ENCODE peak calls at places on chromosome 19, in five cellular contexts. One of them, this sample, is unnamed. For H3K27me3, the result is how much of the 10 kb centered on the place peaks cover.

GRCh38 chr19:19538077-19538764 is at the start of gene CILP2:
- DNase-seq in HCT116: no peak
- DNase-seq in prostate gland: no peak
- DNase-seq in IMR-90: no peak
- DNase-seq in right lobe of liver: peak
- DNase-seq in this sample: no peak

GRCh38 chr19:23597661-23598060 is 89.4 kb downstream of the ZNF675 start:
- DNase-seq in IMR-90: no peak
- DNase-seq in right lobe of liver: no peak
- DNase-seq in prostate gland: no peak
- DNase-seq in HCT116: no peak
- DNase-seq in this sample: no peak

GRCh38 chr19:19900124-19900523 is 622 bp upstream of the ZNF93 start:
- DNase-seq in HCT116: no peak
- DNase-seq in IMR-90: peak
- DNase-seq in right lobe of liver: no peak
- DNase-seq in prostate gland: no peak
- DNase-seq in this sample: no peak

GRCh38 chr19:10602330-10603083 is 15.4 kb upstream of the AP1M2 start:
- DNase-seq in prostate gland: peak
- DNase-seq in HCT116: peak
- DNase-seq in IMR-90: peak
- DNase-seq in right lobe of liver: peak
- DNase-seq in this sample: no peak

GRCh38 chr19:16386619-16387240 is 62.1 kb downstream of the KLF2 start:
- DNase-seq in prostate gland: peak
- DNase-seq in HCT116: peak
- DNase-seq in IMR-90: peak
- DNase-seq in right lobe of liver: peak
- DNase-seq in this sample: no peak

GRCh38 chr19:38543807-38544568 is 73.8 kb downstream of the MAP4K1 start:
- DNase-seq in IMR-90: peak
- DNase-seq in prostate gland: no peak
- DNase-seq in HCT116: peak
- DNase-seq in right lobe of liver: no peak
- DNase-seq in this sample: no peak

GRCh38 chr19:19513671-19514070 is 1.7 kb downstream of the TSSK6 start:
- DNase-seq in HCT116: no peak
- DNase-seq in IMR-90: no peak
- DNase-seq in prostate gland: no peak
- DNase-seq in right lobe of liver: no peak
- DNase-seq in this sample: no peak

GRCh38 chr19:55319786-55320185 is 5.4 kb downstream of the TMEM150B start:
- DNase-seq in HCT116: no peak
- DNase-seq in IMR-90: peak
- DNase-seq in right lobe of liver: no peak
- DNase-seq in prostate gland: no peak
- DNase-seq in this sample: no peak

GRCh38 chr19:49690656-49691242 is at the start of gene CPT1C:
- DNase-seq in right lobe of liver: peak
- DNase-seq in prostate gland: peak
- DNase-seq in HCT116: no peak
- DNase-seq in IMR-90: peak
- DNase-seq in this sample: no peak

GRCh38 chr19:5553892-5554291 is 13.9 kb downstream of the TINCR start:
- DNase-seq in right lobe of liver: no peak
- DNase-seq in HCT116: no peak
- DNase-seq in prostate gland: no peak
- DNase-seq in IMR-90: no peak
- DNase-seq in this sample: no peak

GRCh38 chr19:35306473-35307246 is 14.7 kb downstream of the MAG start:
- DNase-seq in right lobe of liver: no peak
- DNase-seq in HCT116: no peak
- DNase-seq in prostate gland: no peak
- DNase-seq in IMR-90: no peak
- DNase-seq in this sample: no peak

GRCh38 chr19:39698535-39698934 is 5.7 kb upstream of the LGALS14 start:
- DNase-seq in prostate gland: no peak
- DNase-seq in right lobe of liver: no peak
- DNase-seq in HCT116: no peak
- DNase-seq in IMR-90: no peak
- DNase-seq in this sample: no peak

GRCh38 chr19:39696418-39696817 is 7.9 kb upstream of the LGALS14 start:
- DNase-seq in IMR-90: no peak
- DNase-seq in HCT116: no peak
- DNase-seq in right lobe of liver: no peak
- DNase-seq in prostate gland: no peak
- DNase-seq in this sample: no peak

GRCh38 chr19:39695759-39696158 is 8.5 kb upstream of the LGALS14 start:
- DNase-seq in right lobe of liver: no peak
- DNase-seq in HCT116: no peak
- DNase-seq in prostate gland: no peak
- DNase-seq in IMR-90: no peak
- DNase-seq in this sample: no peak

GRCh38 chr19:39692166-39692565 is 12.1 kb upstream of the LGALS14 start:
- DNase-seq in right lobe of liver: no peak
- DNase-seq in HCT116: no peak
- DNase-seq in prostate gland: no peak
- DNase-seq in IMR-90: no peak
- DNase-seq in this sample: no peak

GRCh38 chr19:39692822-39693221 is 11.5 kb upstream of the LGALS14 start:
- DNase-seq in HCT116: no peak
- DNase-seq in prostate gland: no peak
- DNase-seq in IMR-90: no peak
- DNase-seq in right lobe of liver: no peak
- DNase-seq in this sample: no peak
- H3K27me3 ChIP-seq in HCT116: half or more
- H3K27me3 ChIP-seq in prostate gland: under half
- H3K27me3 ChIP-seq in IMR-90: under half
- H3K27me3 ChIP-seq in right lobe of liver: under half
- H3K27me3 ChIP-seq in this sample: under half

DNA sequence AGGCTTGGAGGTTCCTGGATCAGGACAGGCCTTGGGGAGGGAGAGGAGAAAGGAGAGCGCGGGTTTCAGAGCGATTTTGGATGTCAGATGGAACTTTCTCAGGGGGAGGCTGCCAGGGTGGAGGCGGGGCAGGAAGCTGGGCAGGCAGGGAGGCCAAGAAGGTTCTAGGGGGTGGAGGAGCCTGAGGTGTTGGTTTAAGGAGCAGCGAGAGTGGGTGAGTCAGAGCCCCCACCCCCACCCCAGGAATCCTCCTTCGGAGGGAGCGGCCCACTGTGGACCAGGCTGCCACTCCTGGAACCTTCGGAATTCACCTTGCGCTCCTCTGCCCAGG is 15.9 kb upstream of the NOP53 start:
- DNase-seq in HCT116: peak
- DNase-seq in right lobe of liver: no peak
- DNase-seq in IMR-90: peak
- DNase-seq in prostate gland: peak
- DNase-seq in this sample: no peak
- TF ChIP-seq POLR2A in HCT116: no peak
- TF ChIP-seq POLR2A in right lobe of liver: no peak
- TF ChIP-seq POLR2A in IMR-90: no peak
- TF ChIP-seq POLR2A in prostate gland: peak
- TF ChIP-seq POLR2A in this sample: no peak

GRCh38 chr19:45151821-45152503 is 8.8 kb downstream of the NKPD1 start:
- DNase-seq in prostate gland: no peak
- DNase-seq in IMR-90: no peak
- DNase-seq in right lobe of liver: no peak
- DNase-seq in HCT116: no peak
- DNase-seq in this sample: no peak

GRCh38 chr19:45152504-45153338 is 8.1 kb downstream of the NKPD1 start:
- DNase-seq in HCT116: no peak
- DNase-seq in right lobe of liver: peak
- DNase-seq in IMR-90: peak
- DNase-seq in prostate gland: peak
- DNase-seq in this sample: no peak

GRCh38 chr19:45150731-45151725 is 9.8 kb downstream of the NKPD1 start:
- DNase-seq in HCT116: no peak
- DNase-seq in IMR-90: no peak
- DNase-seq in prostate gland: no peak
- DNase-seq in right lobe of liver: no peak
- DNase-seq in this sample: no peak

GRCh38 chr19:45154064-45154827 is 6.5 kb downstream of the NKPD1 start:
- DNase-seq in prostate gland: no peak
- DNase-seq in HCT116: peak
- DNase-seq in IMR-90: peak
- DNase-seq in right lobe of liver: no peak
- DNase-seq in this sample: no peak

DNA sequence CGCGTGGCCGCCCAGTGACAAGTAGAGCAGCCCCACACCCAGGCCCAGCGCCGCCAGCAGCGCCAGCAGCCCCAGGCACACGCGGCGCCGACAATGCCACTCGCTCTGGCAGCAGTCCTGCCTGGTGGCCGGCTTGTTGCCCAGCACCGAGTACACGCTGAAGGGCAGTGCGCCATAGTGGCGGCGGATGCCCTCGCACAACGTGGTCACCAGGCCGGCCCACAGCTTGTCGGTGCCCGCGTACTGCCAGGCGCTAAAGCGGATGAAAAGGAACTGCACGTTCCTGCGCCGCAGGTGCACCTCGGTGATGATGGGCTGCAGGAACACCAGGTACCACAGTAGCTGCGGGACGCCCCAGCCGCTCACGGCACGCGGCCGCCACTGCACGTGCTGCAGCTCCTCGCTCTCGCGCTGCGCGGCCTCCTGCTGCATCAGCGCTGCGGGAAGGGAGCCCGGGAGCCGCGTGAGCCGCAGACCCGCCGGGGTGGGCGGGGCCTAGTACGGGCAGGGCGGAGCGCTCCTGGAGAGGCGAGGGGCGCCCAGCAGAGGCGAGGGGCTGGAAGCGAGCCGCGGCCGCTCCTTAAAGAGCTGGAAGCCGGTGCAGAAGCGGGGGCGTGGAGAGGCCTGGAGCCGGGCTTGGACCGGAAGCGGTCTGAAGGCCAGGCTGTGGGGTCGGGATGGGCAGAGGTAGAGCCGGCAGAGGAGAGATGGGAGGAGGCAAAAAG is 7.3 kb downstream of the NKPD1 start:
- DNase-seq in IMR-90: peak
- DNase-seq in right lobe of liver: peak
- DNase-seq in HCT116: no peak
- DNase-seq in prostate gland: no peak
- DNase-seq in this sample: no peak
- H3K27me3 ChIP-seq in IMR-90: under half
- H3K27me3 ChIP-seq in right lobe of liver: under half
- H3K27me3 ChIP-seq in HCT116: under half
- H3K27me3 ChIP-seq in prostate gland: under half
- H3K27me3 ChIP-seq in this sample: half or more

GRCh38 chr19:50818859-50819472 is 4.6 kb downstream of the KLK1 start:
- DNase-seq in HCT116: no peak
- DNase-seq in IMR-90: no peak
- DNase-seq in right lobe of liver: no peak
- DNase-seq in prostate gland: no peak
- DNase-seq in this sample: no peak
- TF ChIP-seq POLR2A in HCT116: no peak
- TF ChIP-seq POLR2A in IMR-90: no peak
- TF ChIP-seq POLR2A in right lobe of liver: no peak
- TF ChIP-seq POLR2A in prostate gland: no peak
- TF ChIP-seq POLR2A in this sample: no peak

GRCh38 chr19:45782162-45782623 is at the start of gene DMPK:
- DNase-seq in HCT116: no peak
- DNase-seq in right lobe of liver: no peak
- DNase-seq in IMR-90: no peak
- DNase-seq in prostate gland: no peak
- DNase-seq in this sample: no peak
- H3K27me3 ChIP-seq in HCT116: under half
- H3K27me3 ChIP-seq in right lobe of liver: under half
- H3K27me3 ChIP-seq in IMR-90: under half
- H3K27me3 ChIP-seq in prostate gland: under half
- H3K27me3 ChIP-seq in this sample: under half

DNA sequence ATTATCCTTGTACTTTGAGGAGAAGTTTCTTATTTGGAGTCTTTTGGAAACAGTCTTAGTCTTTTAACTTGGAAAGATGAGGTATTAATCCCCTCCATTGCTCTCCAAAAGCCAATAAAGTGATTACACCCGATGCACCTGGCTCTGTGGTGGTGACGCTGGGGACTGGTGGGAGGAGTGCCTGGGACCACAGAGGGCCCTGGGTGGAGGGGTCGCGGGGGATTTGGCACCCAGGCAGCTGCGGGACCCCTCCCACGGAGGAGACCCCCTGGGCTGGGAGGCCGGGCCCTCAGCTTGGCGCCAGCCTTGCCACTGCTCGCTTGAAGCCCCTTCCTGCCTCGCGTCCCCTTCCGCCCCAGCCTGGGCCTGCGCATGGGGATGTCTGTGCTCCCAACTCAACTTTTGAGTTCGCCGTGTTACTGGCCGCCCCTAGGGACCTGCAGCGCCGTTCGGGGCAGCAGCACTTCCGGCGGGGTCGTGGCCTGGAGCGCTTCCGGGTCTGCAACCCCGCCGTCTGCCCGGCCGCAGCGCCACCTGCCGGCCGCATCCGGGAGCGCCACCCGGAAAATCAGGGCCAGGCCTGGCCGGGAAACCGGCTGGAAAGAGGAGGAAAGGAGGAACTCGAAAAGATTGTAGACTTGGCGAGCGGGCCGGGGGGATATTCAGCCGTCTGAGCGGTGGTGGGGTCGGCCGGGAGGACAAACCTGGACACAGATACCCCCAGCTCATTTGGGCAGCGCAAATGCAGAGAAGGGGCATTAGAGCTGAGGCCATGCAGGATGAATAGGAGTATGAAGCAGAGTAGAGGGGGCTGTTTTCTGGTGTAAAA is 8.4 kb downstream of the PEAK3 start:
- DNase-seq in IMR-90: peak
- DNase-seq in HCT116: peak
- DNase-seq in right lobe of liver: peak
- DNase-seq in prostate gland: peak
- DNase-seq in this sample: no peak
- TF ChIP-seq POLR2A in IMR-90: no peak
- TF ChIP-seq POLR2A in HCT116: no peak
- TF ChIP-seq POLR2A in right lobe of liver: no peak
- TF ChIP-seq POLR2A in prostate gland: peak
- TF ChIP-seq POLR2A in this sample: no peak

DNA sequence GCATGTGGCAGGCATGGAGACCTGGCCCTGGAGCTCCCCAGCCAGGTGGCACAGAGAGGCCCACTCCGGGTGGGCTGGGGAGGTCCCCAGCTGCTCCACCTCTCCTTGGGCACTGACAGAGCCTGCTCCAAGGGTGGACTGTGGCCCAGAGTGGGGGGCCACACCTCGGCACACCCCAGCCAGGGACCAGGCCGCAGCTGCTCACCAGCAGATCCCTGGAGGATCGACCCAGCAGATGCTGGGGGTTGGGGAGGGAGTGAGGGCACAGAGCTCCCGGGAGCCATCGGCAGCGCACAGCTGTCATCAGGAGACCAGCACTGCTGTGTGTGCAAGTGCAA is 72.0 kb upstream of the KCTD15 start:
- DNase-seq in right lobe of liver: no peak
- DNase-seq in IMR-90: no peak
- DNase-seq in HCT116: no peak
- DNase-seq in prostate gland: no peak
- DNase-seq in this sample: no peak
- H3K27me3 ChIP-seq in right lobe of liver: under half
- H3K27me3 ChIP-seq in IMR-90: under half
- H3K27me3 ChIP-seq in HCT116: under half
- H3K27me3 ChIP-seq in prostate gland: under half
- H3K27me3 ChIP-seq in this sample: under half